ENCODE peak calls at places on chromosomes 13 and 19, in six cellular contexts. X, Z, G, N, K and A are unnamed samples.

GRCh38 chr13:108895220-108895704 is 265.9 kb downstream of the MYO16 start:
- DNase-seq in X (no peak), Z (no peak), G (peak; percentile 36), N (peak; percentile 38), K (peak; percentile 48), A (peak; percentile 36)

GRCh38 chr19:18417250-18418033 is 1.8 kb upstream of the SSBP4 start:
- DNase-seq in X (no peak), Z (no peak), G (peak; percentile 63), N (peak; percentile 91), K (peak; percentile 94), A (peak; percentile 88)

GRCh38 chr19:39937094-39937493 is 2.7 kb upstream of the FCGBP start:
- DNase-seq in X (no peak), Z (peak; percentile 36), G (no peak), N (no peak), K (no peak), A (no peak)

GRCh38 chr13:95660981-95661581 is 15.9 kb upstream of the DNAJC3 start:
- DNase-seq in X (no peak), Z (no peak), G (peak; percentile 51), N (peak; percentile 39), K (peak; percentile 41), A (no peak)

GRCh38 chr13:97283888-97284287 is 61.8 kb downstream of the MBNL2 start:
- DNase-seq in X (no peak), Z (no peak), G (no peak), N (no peak), K (no peak), A (no peak)

GRCh38 chr13:111325941-111326620 is 5.6 kb downstream of the TEX29 start:
- DNase-seq in X (no peak), Z (no peak), G (no peak), N (no peak), K (no peak), A (no peak)

GRCh38 chr19:23312515-23312914 is 62.3 kb upstream of the ZNF724 start:
- DNase-seq in X (no peak), Z (no peak), G (no peak), N (no peak), K (no peak), A (no peak)

GRCh38 chr19:54439174-54439851 is 9.7 kb upstream of the LENG8 start:
- DNase-seq in X (no peak), Z (no peak), G (peak; percentile 56), N (peak; percentile 63), K (peak; percentile 47), A (no peak)

GRCh38 chr19:17246681-17247425 is 1.1 kb upstream of the NR2F6 start:
- DNase-seq in X (no peak), Z (no peak), G (peak; percentile 80), N (peak; percentile 88), K (peak; percentile 47), A (no peak)

GRCh38 chr13:55654243-55654642 is 1486.5 kb upstream of the PRR20A start:
- DNase-seq in X (no peak), Z (no peak), G (no peak), N (no peak), K (no peak), A (no peak)

GRCh38 chr13:55653497-55653896 is 1487.2 kb upstream of the PRR20A start:
- DNase-seq in X (no peak), Z (no peak), G (no peak), N (no peak), K (no peak), A (no peak)

GRCh38 chr13:55652657-55653056 is 1488.1 kb upstream of the PRR20A start:
- DNase-seq in X (no peak), Z (no peak), G (no peak), N (no peak), K (no peak), A (no peak)

DNA sequence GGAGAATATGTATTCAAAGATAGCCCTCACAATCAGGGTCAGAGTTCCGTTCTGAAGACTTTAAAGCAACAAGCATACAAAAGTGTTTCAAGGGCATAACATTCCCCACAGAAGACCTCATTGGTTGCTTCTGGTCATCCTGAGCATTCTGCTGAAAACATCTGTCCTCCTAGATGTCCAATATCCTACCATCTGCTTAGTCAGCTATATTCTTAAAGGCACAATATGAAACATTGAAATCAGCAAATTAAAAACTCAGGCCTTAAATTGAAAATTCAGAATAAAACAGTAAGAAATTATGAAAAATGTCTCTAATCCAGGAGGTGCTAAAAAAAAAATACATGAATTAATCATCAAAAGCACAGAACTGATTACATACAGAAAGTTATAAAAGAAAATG is 1491.2 kb upstream of the PRR20A start:
- DNase-seq in X (no peak), Z (no peak), G (no peak), N (no peak), K (no peak), A (no peak)
- H3K27ac ChIP-seq in X (no peak overlapping the region), Z (no peak overlapping the region), G (no peak overlapping the region), N (no peak overlapping the region), K (no peak overlapping the region), A (no peak overlapping the region)

DNA sequence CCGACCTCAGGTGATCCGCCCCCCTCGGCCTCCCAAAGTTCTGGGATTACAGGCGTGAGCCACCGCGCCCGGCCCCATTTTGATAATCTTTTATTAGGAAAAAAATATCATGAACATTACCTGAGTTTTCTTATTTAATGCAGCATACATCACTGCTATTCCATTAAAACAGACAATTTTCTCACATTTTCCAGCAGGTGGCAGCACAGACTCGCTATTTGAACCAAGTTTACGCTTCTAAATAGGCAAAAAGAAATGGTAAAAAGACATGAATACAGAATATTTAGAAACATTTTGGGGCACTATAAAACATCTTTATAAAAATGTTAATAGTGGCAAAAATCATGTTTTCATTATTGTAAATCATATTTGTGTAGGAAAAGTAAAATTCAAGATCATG is 903.1 kb downstream of the SLITRK6 start:
- DNase-seq in X (no peak), Z (peak; percentile 1), G (peak; percentile 52), N (peak; percentile 51), K (peak; percentile 55), A (peak; percentile 34)
- TF ChIP-seq GABPA in X (no peak), Z (no peak), G (no peak), N (no peak), K (no peak), A (no peak)

GRCh38 chr13:77872995-77873394 is 45.6 kb downstream of the EDNRB start:
- DNase-seq in X (no peak), Z (no peak), G (no peak), N (no peak), K (no peak), A (no peak)
- H3K4me3 ChIP-seq in X (no peak overlapping the region), Z (no peak overlapping the region), G (no peak overlapping the region), N (no peak overlapping the region), K (no peak overlapping the region), A (no peak overlapping the region)

GRCh38 chr19:2805261-2805900 is 14.3 kb upstream of the ZNF554 start:
- DNase-seq in X (no peak), Z (no peak), G (no peak), N (no peak), K (no peak), A (no peak)
- H3K27ac ChIP-seq in X (no peak overlapping the region), Z (no peak overlapping the region), G (no peak overlapping the region), N (no peak overlapping the region), K (no peak overlapping the region), A (no peak overlapping the region)